ENCODE peak calls at places on chromosomes 3 and 15, in six cellular contexts. One of them, this sample, is unnamed.

GRCh38 chr3:127320529-127321121 is 32.8 kb upstream of the PRR20G start:
- DNase-seq in NAMALWA: peak; percentile 8
- DNase-seq in AG08395: no peak
- DNase-seq in stimulated activated CD4-positive, alpha-beta T cell treated with anti-CD3 and anti-CD28 coated beads, Interleukin-12 subunit alpha, Interleukin-12 subunit beta, amount 100 ng/mL, for 4 hours: no peak
- DNase-seq in fibroblast of mammary gland: no peak
- DNase-seq in HEK293T: no peak
- DNase-seq in this sample: no peak

GRCh38 chr15:101642361-101642760 is 9.8 kb downstream of the TM2D3 start:
- DNase-seq in AG08395: no peak
- DNase-seq in NAMALWA: peak; percentile 36
- DNase-seq in stimulated activated CD4-positive, alpha-beta T cell treated with anti-CD3 and anti-CD28 coated beads, Interleukin-12 subunit alpha, Interleukin-12 subunit beta, amount 100 ng/mL, for 4 hours: no peak
- DNase-seq in fibroblast of mammary gland: no peak
- DNase-seq in HEK293T: no peak
- DNase-seq in this sample: no peak

GRCh38 chr3:4493931-4494806 is 1.0 kb downstream of the ITPR1 start:
- DNase-seq in NAMALWA: peak; percentile 36
- DNase-seq in AG08395: peak; percentile 13
- DNase-seq in stimulated activated CD4-positive, alpha-beta T cell treated with anti-CD3 and anti-CD28 coated beads, Interleukin-12 subunit alpha, Interleukin-12 subunit beta, amount 100 ng/mL, for 4 hours: no peak
- DNase-seq in HEK293T: peak; percentile 34
- DNase-seq in fibroblast of mammary gland: peak; percentile 25
- DNase-seq in this sample: peak; percentile 14

GRCh38 chr3:165783383-165783782 is 53.8 kb downstream of the BCHE start:
- DNase-seq in NAMALWA: no peak
- DNase-seq in stimulated activated CD4-positive, alpha-beta T cell treated with anti-CD3 and anti-CD28 coated beads, Interleukin-12 subunit alpha, Interleukin-12 subunit beta, amount 100 ng/mL, for 4 hours: no peak
- DNase-seq in fibroblast of mammary gland: no peak
- DNase-seq in HEK293T: no peak
- DNase-seq in AG08395: no peak
- DNase-seq in this sample: no peak

GRCh38 chr15:99181544-99181943 is 67.8 kb downstream of the TTC23 start:
- DNase-seq in fibroblast of mammary gland: peak; percentile 3
- DNase-seq in AG08395: no peak
- DNase-seq in stimulated activated CD4-positive, alpha-beta T cell treated with anti-CD3 and anti-CD28 coated beads, Interleukin-12 subunit alpha, Interleukin-12 subunit beta, amount 100 ng/mL, for 4 hours: no peak
- DNase-seq in NAMALWA: no peak
- DNase-seq in HEK293T: no peak
- DNase-seq in this sample: peak; percentile 6

GRCh38 chr3:22977650-22978289 is 225.4 kb upstream of the UBE2E2 start:
- DNase-seq in HEK293T: no peak
- DNase-seq in AG08395: no peak
- DNase-seq in fibroblast of mammary gland: no peak
- DNase-seq in NAMALWA: peak; percentile 4
- DNase-seq in stimulated activated CD4-positive, alpha-beta T cell treated with anti-CD3 and anti-CD28 coated beads, Interleukin-12 subunit alpha, Interleukin-12 subunit beta, amount 100 ng/mL, for 4 hours: no peak
- DNase-seq in this sample: no peak

GRCh38 chr3:50189274-50189673 is 2.1 kb upstream of the GNAT1 start:
- DNase-seq in fibroblast of mammary gland: peak; percentile 77
- DNase-seq in stimulated activated CD4-positive, alpha-beta T cell treated with anti-CD3 and anti-CD28 coated beads, Interleukin-12 subunit alpha, Interleukin-12 subunit beta, amount 100 ng/mL, for 4 hours: peak; percentile 20
- DNase-seq in HEK293T: peak; percentile 70
- DNase-seq in AG08395: peak; percentile 92
- DNase-seq in NAMALWA: peak; percentile 66
- DNase-seq in this sample: peak; percentile 92

GRCh38 chr3:9194509-9195184 is 54.8 kb downstream of the SRGAP3 start:
- DNase-seq in stimulated activated CD4-positive, alpha-beta T cell treated with anti-CD3 and anti-CD28 coated beads, Interleukin-12 subunit alpha, Interleukin-12 subunit beta, amount 100 ng/mL, for 4 hours: no peak
- DNase-seq in HEK293T: no peak
- DNase-seq in AG08395: no peak
- DNase-seq in NAMALWA: no peak
- DNase-seq in fibroblast of mammary gland: no peak
- DNase-seq in this sample: no peak

GRCh38 chr3:170277833-170278586 is 55.8 kb downstream of the PRKCI start:
- DNase-seq in NAMALWA: peak; percentile 20
- DNase-seq in HEK293T: no peak
- DNase-seq in fibroblast of mammary gland: no peak
- DNase-seq in stimulated activated CD4-positive, alpha-beta T cell treated with anti-CD3 and anti-CD28 coated beads, Interleukin-12 subunit alpha, Interleukin-12 subunit beta, amount 100 ng/mL, for 4 hours: no peak
- DNase-seq in AG08395: no peak
- DNase-seq in this sample: no peak

GRCh38 chr15:52870015-52870414 is 79.9 kb upstream of the ONECUT1 start:
- DNase-seq in HEK293T: no peak
- DNase-seq in stimulated activated CD4-positive, alpha-beta T cell treated with anti-CD3 and anti-CD28 coated beads, Interleukin-12 subunit alpha, Interleukin-12 subunit beta, amount 100 ng/mL, for 4 hours: no peak
- DNase-seq in fibroblast of mammary gland: peak; percentile 1
- DNase-seq in NAMALWA: no peak
- DNase-seq in AG08395: no peak
- DNase-seq in this sample: no peak

GRCh38 chr15:100672959-100673358 is 70.6 kb downstream of the ASB7 start:
- DNase-seq in HEK293T: no peak
- DNase-seq in stimulated activated CD4-positive, alpha-beta T cell treated with anti-CD3 and anti-CD28 coated beads, Interleukin-12 subunit alpha, Interleukin-12 subunit beta, amount 100 ng/mL, for 4 hours: no peak
- DNase-seq in NAMALWA: no peak
- DNase-seq in fibroblast of mammary gland: no peak
- DNase-seq in AG08395: no peak
- DNase-seq in this sample: no peak

GRCh38 chr3:56590814-56591213 is 33.8 kb downstream of the CCDC66 start:
- DNase-seq in HEK293T: no peak
- DNase-seq in NAMALWA: no peak
- DNase-seq in stimulated activated CD4-positive, alpha-beta T cell treated with anti-CD3 and anti-CD28 coated beads, Interleukin-12 subunit alpha, Interleukin-12 subunit beta, amount 100 ng/mL, for 4 hours: no peak
- DNase-seq in fibroblast of mammary gland: no peak
- DNase-seq in AG08395: no peak
- DNase-seq in this sample: no peak

GRCh38 chr3:151462278-151462779 is 1.5 kb upstream of the IGSF10 start:
- DNase-seq in fibroblast of mammary gland: no peak
- DNase-seq in AG08395: no peak
- DNase-seq in stimulated activated CD4-positive, alpha-beta T cell treated with anti-CD3 and anti-CD28 coated beads, Interleukin-12 subunit alpha, Interleukin-12 subunit beta, amount 100 ng/mL, for 4 hours: no peak
- DNase-seq in HEK293T: no peak
- DNase-seq in NAMALWA: no peak
- DNase-seq in this sample: no peak

GRCh38 chr3:184339016-184339415 is 1.6 kb downstream of the FAM131A start:
- DNase-seq in NAMALWA: no peak
- DNase-seq in HEK293T: no peak
- DNase-seq in AG08395: no peak
- DNase-seq in stimulated activated CD4-positive, alpha-beta T cell treated with anti-CD3 and anti-CD28 coated beads, Interleukin-12 subunit alpha, Interleukin-12 subunit beta, amount 100 ng/mL, for 4 hours: no peak
- DNase-seq in fibroblast of mammary gland: no peak
- DNase-seq in this sample: no peak

GRCh38 chr3:131349946-131350347 is 31.6 kb upstream of the NUDT16 start:
- DNase-seq in stimulated activated CD4-positive, alpha-beta T cell treated with anti-CD3 and anti-CD28 coated beads, Interleukin-12 subunit alpha, Interleukin-12 subunit beta, amount 100 ng/mL, for 4 hours: no peak
- DNase-seq in HEK293T: no peak
- DNase-seq in NAMALWA: no peak
- DNase-seq in fibroblast of mammary gland: peak; percentile 84
- DNase-seq in AG08395: peak; percentile 71
- DNase-seq in this sample: peak; percentile 89

GRCh38 chr3:22960326-22960984 is 242.7 kb upstream of the UBE2E2 start:
- DNase-seq in NAMALWA: peak; percentile 74
- DNase-seq in stimulated activated CD4-positive, alpha-beta T cell treated with anti-CD3 and anti-CD28 coated beads, Interleukin-12 subunit alpha, Interleukin-12 subunit beta, amount 100 ng/mL, for 4 hours: no peak
- DNase-seq in AG08395: peak; percentile 51
- DNase-seq in HEK293T: peak; percentile 50
- DNase-seq in fibroblast of mammary gland: peak; percentile 53
- DNase-seq in this sample: peak; percentile 17

GRCh38 chr3:4060064-4060463 is 243.1 kb upstream of the SETMAR start:
- DNase-seq in NAMALWA: no peak
- DNase-seq in fibroblast of mammary gland: no peak
- DNase-seq in stimulated activated CD4-positive, alpha-beta T cell treated with anti-CD3 and anti-CD28 coated beads, Interleukin-12 subunit alpha, Interleukin-12 subunit beta, amount 100 ng/mL, for 4 hours: no peak
- DNase-seq in HEK293T: no peak
- DNase-seq in AG08395: no peak
- DNase-seq in this sample: no peak

This sample was measured in foreskin fibroblast.